ENCODE peak calls at places on chromosomes 2 and 18, in seven cellular contexts. F is A549, M is heart left ventricle, T is IMR-90, I is upper lobe of right lung, W is esophagus muscularis mucosa, S is body of pancreas. R is an unnamed sample. For H3K4me1, the result is how much of the 10 kb centered on the place peaks cover.

GRCh38 chr2:164952057-164952702 is 3.1 kb downstream of the SLC38A11 start:
- DNase-seq in F (no peak), M (no peak), T (no peak), I (no peak), W (no peak), S (no peak), R (no peak)

GRCh38 chr2:144213797-144214196 is 306.1 kb downstream of the ZEB2 start:
- DNase-seq in F (no peak), M (no peak), T (no peak), I (no peak), W (no peak), S (no peak), R (no peak)

GRCh38 chr2:46803911-46804670 is 111.5 kb downstream of the MCFD2 start:
- DNase-seq in F (peak), M (no peak), T (peak), I (no peak), W (peak), S (no peak), R (no peak)

GRCh38 chr18:21740724-21741510 is at the start of gene MIB1:
- DNase-seq in F (no peak), M (peak), T (peak), I (no peak), W (peak), S (peak), R (peak)

GRCh38 chr18:37663446-37663845 is 97.8 kb upstream of the CELF4 start:
- DNase-seq in F (no peak), M (no peak), T (no peak), I (no peak), W (peak), S (no peak), R (no peak)

GRCh38 chr2:129709030-129709955 is 270.2 kb upstream of the RAB6C start:
- DNase-seq in F (no peak), M (no peak), T (no peak), I (no peak), W (peak), S (no peak), R (no peak)

GRCh38 chr2:59233448-59233847 is 992.3 kb upstream of the FANCL start:
- DNase-seq in F (no peak), M (no peak), T (no peak), I (no peak), W (no peak), S (no peak), R (no peak)

GRCh38 chr2:129752686-129753085 is 226.8 kb upstream of the RAB6C start:
- DNase-seq in F (no peak), M (no peak), T (no peak), I (no peak), W (no peak), S (no peak), R (no peak)

GRCh38 chr2:220224711-220225519 is 597.5 kb downstream of the SLC4A3 start:
- DNase-seq in F (peak), M (no peak), T (peak), I (no peak), W (no peak), S (no peak), R (no peak)

GRCh38 chr2:38601061-38601460 is 1.7 kb downstream of the HNRNPLL start:
- DNase-seq in F (no peak), M (no peak), T (no peak), I (no peak), W (no peak), S (no peak), R (no peak)

GRCh38 chr18:30514059-30514458 is 528.5 kb downstream of the DSC3 start:
- DNase-seq in F (no peak), M (no peak), T (no peak), I (no peak), W (no peak), S (no peak), R (peak)

GRCh38 chr18:77069931-77070330 is 62.7 kb downstream of the MBP start:
- DNase-seq in F (no peak), M (no peak), T (no peak), I (no peak), W (no peak), S (no peak), R (no peak)

GRCh38 chr2:241564596-241565411 is 6.3 kb downstream of the BOK start:
- DNase-seq in F (no peak), M (no peak), T (no peak), I (peak), W (no peak), S (no peak), R (peak)

GRCh38 chr18:13612111-13612997 is 114.0 kb downstream of the FAM210A start:
- DNase-seq in F (no peak), M (no peak), T (no peak), I (no peak), W (peak), S (no peak), R (no peak)

GRCh38 chr2:37287966-37288365 is 36.7 kb downstream of the PRKD3 start:
- DNase-seq in F (peak), M (no peak), T (no peak), I (no peak), W (no peak), S (no peak), R (no peak)

GRCh38 chr18:21997207-21998143 is 171.9 kb upstream of the GATA6 start:
- DNase-seq in F (peak), M (no peak), T (peak), I (no peak), W (no peak), S (peak), R (no peak)

GRCh38 chr2:40543381-40543780 is 91.5 kb upstream of the SLC8A1 start:
- DNase-seq in F (no peak), M (no peak), T (no peak), I (no peak), W (no peak), S (no peak), R (no peak)

GRCh38 chr2:20212459-20212870 is 12.5 kb downstream of the SDC1 start:
- DNase-seq in F (no peak), M (no peak), T (peak), I (peak), W (no peak), S (no peak), R (peak)

GRCh38 chr18:73983970-73984369 is 163.7 kb downstream of the FBXO15 start:
- DNase-seq in F (no peak), M (no peak), T (no peak), I (no peak), W (peak), S (no peak), R (no peak)

GRCh38 chr18:73980289-73980979 is 167.2 kb downstream of the FBXO15 start:
- DNase-seq in F (peak), M (no peak), T (peak), I (no peak), W (peak), S (no peak), R (no peak)

GRCh38 chr18:73983496-73983895 is 164.1 kb downstream of the FBXO15 start:
- DNase-seq in F (no peak), M (no peak), T (no peak), I (no peak), W (no peak), S (no peak), R (no peak)

GRCh38 chr18:73975266-73975665 is 172.4 kb downstream of the FBXO15 start:
- DNase-seq in F (no peak), M (no peak), T (peak), I (no peak), W (peak), S (no peak), R (no peak)

GRCh38 chr18:73979742-73980141 is 167.9 kb downstream of the FBXO15 start:
- DNase-seq in F (no peak), M (no peak), T (peak), I (no peak), W (peak), S (no peak), R (no peak)
- TF ChIP-seq CTCF in F (no peak), M (no peak), T (no peak), I (no peak), W (no peak), S (no peak), R (no peak)

GRCh38 chr18:56146565-56146964 is 491.8 kb downstream of the TXNL1 start:
- DNase-seq in F (no peak), M (no peak), T (peak), I (no peak), W (no peak), S (no peak), R (no peak)
- H3K4me1 ChIP-seq in F (under half), M (under half), T (under half), I (under half), W (under half), S (under half), R (under half)

DNA sequence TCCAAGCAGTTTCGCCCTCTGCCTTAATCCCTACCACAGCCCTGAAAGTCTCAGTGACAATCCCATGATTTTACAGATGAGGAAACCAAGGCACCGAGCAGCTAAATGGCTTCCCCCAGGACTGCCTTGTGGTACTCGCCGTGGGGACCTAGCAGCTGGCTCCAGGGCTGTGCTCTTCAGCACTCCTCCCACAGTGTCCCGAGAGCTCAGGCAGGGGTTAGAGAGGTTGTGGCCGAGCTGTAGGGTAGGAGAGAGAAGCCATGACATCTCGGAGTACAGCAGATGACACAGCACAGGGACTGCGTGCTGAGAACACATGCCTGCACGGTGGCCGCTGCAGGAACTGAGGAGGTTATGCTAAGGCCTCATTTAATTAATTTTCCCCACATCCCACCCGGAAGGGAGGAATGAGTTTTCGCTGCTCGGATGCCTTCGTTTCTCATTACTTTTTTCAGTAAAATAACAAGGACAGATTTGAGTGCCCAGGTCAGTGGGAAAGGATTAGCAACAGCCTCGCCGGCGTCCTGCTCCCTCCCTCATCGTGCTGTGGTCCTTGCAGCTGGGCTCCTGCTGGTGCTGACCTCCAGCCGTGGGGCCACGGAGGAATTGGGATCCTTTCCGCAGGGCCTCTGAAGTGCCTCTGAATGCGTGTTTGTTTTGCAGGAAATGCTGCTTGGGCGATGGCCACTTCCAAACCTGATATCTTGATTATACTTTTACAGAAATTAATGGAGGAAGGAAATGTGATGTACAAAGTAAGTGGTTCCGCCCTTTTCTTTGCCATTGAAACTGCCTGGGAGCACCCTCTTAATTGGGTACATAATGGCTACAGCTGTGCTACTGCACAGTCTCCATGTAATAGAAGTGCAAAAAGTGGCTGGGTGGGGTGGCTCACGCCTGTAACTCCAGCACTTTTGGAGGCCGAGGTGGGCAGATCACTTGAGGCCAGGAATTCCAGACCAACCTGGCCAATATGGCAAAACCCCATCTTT is 61.2 kb downstream of the WDSUB1 start:
- DNase-seq in F (no peak), M (peak), T (no peak), I (no peak), W (peak), S (no peak), R (no peak)
- H3K27ac ChIP-seq in F (no peak), M (peak), T (no peak), I (peak), W (peak), S (no peak), R (peak)

DNA sequence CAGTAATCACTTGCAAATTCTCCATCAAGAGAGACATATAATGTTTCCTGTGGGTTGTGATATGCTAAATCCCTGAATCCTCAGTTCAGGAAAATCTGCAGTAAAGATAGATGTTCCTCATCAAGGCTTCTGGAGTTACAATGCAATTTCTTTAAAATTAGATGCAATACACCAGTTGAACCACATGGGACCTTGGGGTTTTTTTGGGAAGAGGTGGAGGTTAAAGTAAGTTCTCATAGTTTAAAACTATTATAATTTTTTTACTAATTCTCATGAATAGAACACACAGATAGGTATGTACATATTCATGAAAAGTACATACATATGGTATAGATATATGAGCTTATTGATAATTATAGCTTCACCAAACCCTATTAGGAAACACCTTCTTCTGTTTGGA is 496.2 kb downstream of the SATB2 start:
- DNase-seq in F (peak), M (no peak), T (no peak), I (no peak), W (no peak), S (no peak), R (no peak)
- TF ChIP-seq CTCF in F (no peak), M (no peak), T (no peak), I (no peak), W (no peak), S (no peak), R (no peak)

GRCh38 chr2:134120160-134120717 is 133.6 kb upstream of the MGAT5 start:
- DNase-seq in F (no peak), M (peak), T (no peak), I (peak), W (no peak), S (no peak), R (peak)

GRCh38 chr2:134127496-134127895 is 126.4 kb upstream of the MGAT5 start:
- DNase-seq in F (no peak), M (no peak), T (no peak), I (no peak), W (no peak), S (no peak), R (no peak)

GRCh38 chr2:134122610-134123009 is 131.3 kb upstream of the MGAT5 start:
- DNase-seq in F (no peak), M (no peak), T (no peak), I (no peak), W (no peak), S (peak), R (no peak)

GRCh38 chr2:134120718-134121630 is 132.9 kb upstream of the MGAT5 start:
- DNase-seq in F (peak), M (peak), T (peak), I (peak), W (peak), S (peak), R (peak)

DNA sequence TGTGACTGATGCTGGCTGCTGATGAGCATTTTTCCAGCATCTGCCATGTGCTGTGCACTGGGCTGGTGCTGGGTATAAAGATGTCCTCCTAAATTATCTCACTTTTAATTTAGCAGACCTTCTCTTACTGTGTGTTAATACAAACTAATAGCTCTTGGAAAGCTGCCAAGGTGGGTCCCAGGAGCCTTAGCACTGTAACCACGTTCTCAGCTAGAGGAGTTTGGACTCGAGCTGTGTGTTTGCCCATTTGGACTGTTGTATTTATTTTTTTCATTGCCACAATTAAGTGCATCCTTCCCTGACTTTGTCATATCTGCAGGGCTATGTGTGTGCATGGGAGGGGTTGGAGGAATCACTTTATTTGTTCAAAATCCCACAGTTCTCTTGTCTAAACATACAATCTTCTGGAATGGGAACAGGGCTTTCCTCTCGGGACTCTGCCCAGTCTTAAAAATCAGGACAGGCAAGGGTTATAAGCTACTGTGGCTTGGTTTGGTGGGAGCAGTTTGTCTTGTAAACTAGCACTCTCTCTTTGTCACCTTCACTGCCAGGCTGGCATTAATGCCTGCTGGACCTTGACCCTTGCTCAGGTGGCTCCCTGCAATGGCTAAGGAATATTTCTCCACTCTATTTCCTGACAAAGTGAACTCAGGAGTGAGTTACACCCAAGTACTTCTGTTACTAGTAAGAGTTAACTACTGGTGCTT is 129.7 kb upstream of the MGAT5 start:
- DNase-seq in F (no peak), M (no peak), T (peak), I (no peak), W (no peak), S (peak), R (no peak)
- H3K4me1 ChIP-seq in F (under half), M (half or more), T (under half), I (under half), W (half or more), S (half or more), R (under half)

GRCh38 chr2:179097131-179097530 is 47.2 kb upstream of the CCDC141 start:
- DNase-seq in F (no peak), M (no peak), T (no peak), I (no peak), W (no peak), S (no peak), R (no peak)

GRCh38 chr2:179096090-179096489 is 46.2 kb upstream of the CCDC141 start:
- DNase-seq in F (no peak), M (no peak), T (no peak), I (no peak), W (no peak), S (no peak), R (no peak)

DNA sequence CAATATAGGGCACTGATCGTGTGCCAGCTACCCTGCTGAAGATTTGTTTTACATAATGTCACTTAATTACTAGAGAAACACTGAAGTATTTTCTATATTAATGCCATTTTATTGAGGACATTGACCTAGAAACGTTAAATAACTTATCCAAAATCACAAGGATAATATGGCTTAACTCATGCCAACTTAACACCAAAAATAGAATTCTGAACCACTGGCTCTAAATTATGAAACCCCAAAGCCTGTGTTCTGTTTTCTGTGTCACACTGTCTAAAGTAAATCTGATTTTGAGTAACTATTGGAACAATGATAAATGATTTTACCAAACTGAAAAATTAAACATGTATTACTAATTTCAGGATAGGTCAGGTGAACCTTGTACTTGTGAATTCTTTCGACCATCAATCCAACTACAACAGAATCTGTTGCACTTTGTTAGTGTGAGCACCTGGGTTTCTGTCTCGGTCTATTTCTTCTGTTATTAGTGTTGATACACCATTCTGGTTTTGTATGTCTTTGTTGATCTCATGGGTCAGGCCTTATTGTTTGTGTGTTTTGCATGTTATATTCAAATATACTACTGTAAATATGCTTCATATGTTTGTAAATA is 48.2 kb upstream of the CCDC141 start:
- DNase-seq in F (no peak), M (no peak), T (no peak), I (no peak), W (no peak), S (no peak), R (no peak)
- H3K27ac ChIP-seq in F (no peak), M (no peak), T (no peak), I (no peak), W (no peak), S (no peak), R (no peak)

DNA sequence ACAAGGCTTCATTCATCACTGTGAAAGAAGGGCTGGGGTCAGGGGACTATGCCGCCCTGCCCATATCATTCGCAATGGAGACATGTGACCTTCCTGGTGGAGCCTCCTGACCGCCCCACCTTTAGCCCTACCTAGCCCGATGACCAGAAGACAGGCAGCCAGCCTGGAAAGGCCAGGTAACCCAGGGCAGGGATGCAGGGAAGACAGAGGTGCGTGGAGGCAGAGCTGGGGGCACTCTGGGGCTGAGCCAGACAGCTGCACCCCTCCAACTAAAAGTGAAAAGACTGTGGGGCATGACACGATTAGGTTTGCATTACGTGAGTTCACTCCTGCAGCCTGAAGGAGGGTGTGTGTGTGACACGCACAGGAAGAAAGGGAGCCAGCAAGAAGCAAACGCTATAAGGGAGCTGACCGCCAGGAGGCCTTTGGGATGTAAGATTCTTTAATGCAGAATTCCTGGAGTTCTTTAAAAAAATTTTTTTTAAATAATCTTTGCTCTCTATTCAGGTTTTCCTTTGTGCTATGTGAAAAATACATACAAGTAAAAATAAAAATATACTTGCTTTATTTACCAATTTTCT is 3.7 kb upstream of the HES6 start:
- DNase-seq in F (no peak), M (no peak), T (no peak), I (peak), W (no peak), S (no peak), R (no peak)
- TF ChIP-seq CTCF in F (no peak), M (no peak), T (peak), I (no peak), W (no peak), S (no peak), R (no peak)

DNA sequence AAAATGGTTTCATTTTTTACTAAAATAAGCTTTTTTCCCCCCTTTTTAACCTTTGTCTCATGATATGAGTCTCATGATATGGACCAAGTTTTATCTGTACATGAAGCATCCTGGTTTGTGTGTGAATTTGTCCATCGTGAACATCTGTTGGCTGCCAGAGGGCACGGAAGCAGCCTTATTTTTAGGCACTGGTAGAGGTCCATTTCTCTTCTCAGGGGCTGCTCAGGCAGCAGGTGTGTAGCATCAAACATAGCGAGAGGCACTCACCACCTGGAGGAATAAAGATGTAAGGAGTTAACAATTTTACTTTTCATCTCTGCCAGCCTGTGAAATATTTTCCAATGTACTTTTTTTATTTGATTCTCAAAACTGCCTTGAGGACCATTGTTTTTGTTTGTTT is 134.5 kb downstream of the RHBDD1 start:
- DNase-seq in F (no peak), M (no peak), T (no peak), I (no peak), W (no peak), S (no peak), R (no peak)
- H3K4me1 ChIP-seq in F (under half), M (under half), T (under half), I (under half), W (under half), S (under half), R (under half)

R was measured in kidney.